ENCODE peak calls at places on chromosomes 7 and 10, in six cellular contexts. One of them, this sample, is unnamed. For H3K36me3, the result is how much of the 10 kb centered on the place peaks cover.

GRCh38 chr7:4861227-4861626 is 603 bp downstream of the PAPOLB start:
- DNase-seq in right lobe of liver: no peak
- DNase-seq in IMR-90: no peak
- DNase-seq in GM23338: no peak
- DNase-seq in lower lobe of right lung: no peak
- DNase-seq in sigmoid colon: no peak
- DNase-seq in this sample: no peak

GRCh38 chr7:139580435-139580834 is 57.0 kb downstream of the CLEC2L start:
- DNase-seq in right lobe of liver: no peak
- DNase-seq in IMR-90: no peak
- DNase-seq in GM23338: no peak
- DNase-seq in lower lobe of right lung: no peak
- DNase-seq in sigmoid colon: no peak
- DNase-seq in this sample: no peak

GRCh38 chr10:98446121-98446655 is 547 bp downstream of the HPS1 start:
- DNase-seq in right lobe of liver: no peak
- DNase-seq in IMR-90: peak
- DNase-seq in GM23338: peak
- DNase-seq in lower lobe of right lung: peak
- DNase-seq in sigmoid colon: peak
- DNase-seq in this sample: no peak

GRCh38 chr10:70241081-70241480 is 7.9 kb upstream of the PPA1 start:
- DNase-seq in right lobe of liver: no peak
- DNase-seq in IMR-90: no peak
- DNase-seq in GM23338: no peak
- DNase-seq in lower lobe of right lung: no peak
- DNase-seq in sigmoid colon: no peak
- DNase-seq in this sample: no peak

GRCh38 chr7:33901847-33902246 is 3.5 kb upstream of the BMPER start:
- DNase-seq in right lobe of liver: no peak
- DNase-seq in IMR-90: no peak
- DNase-seq in GM23338: peak
- DNase-seq in lower lobe of right lung: no peak
- DNase-seq in sigmoid colon: no peak
- DNase-seq in this sample: no peak

GRCh38 chr7:25636871-25637283 is 408.6 kb upstream of the NPVF start:
- DNase-seq in right lobe of liver: no peak
- DNase-seq in IMR-90: no peak
- DNase-seq in GM23338: no peak
- DNase-seq in lower lobe of right lung: no peak
- DNase-seq in sigmoid colon: no peak
- DNase-seq in this sample: no peak

GRCh38 chr10:77409697-77410471 is 227.7 kb downstream of the KCNMA1 start:
- DNase-seq in right lobe of liver: no peak
- DNase-seq in IMR-90: no peak
- DNase-seq in GM23338: no peak
- DNase-seq in lower lobe of right lung: peak
- DNase-seq in sigmoid colon: peak
- DNase-seq in this sample: no peak

GRCh38 chr10:97028126-97028831 is 157.5 kb downstream of the SLIT1 start:
- DNase-seq in right lobe of liver: no peak
- DNase-seq in IMR-90: peak
- DNase-seq in GM23338: no peak
- DNase-seq in lower lobe of right lung: no peak
- DNase-seq in sigmoid colon: no peak
- DNase-seq in this sample: no peak

GRCh38 chr10:65348637-65349036 is 1577.2 kb upstream of the LRRTM3 start:
- DNase-seq in right lobe of liver: no peak
- DNase-seq in IMR-90: no peak
- DNase-seq in GM23338: peak
- DNase-seq in lower lobe of right lung: no peak
- DNase-seq in sigmoid colon: no peak
- DNase-seq in this sample: no peak

GRCh38 chr7:105797652-105798051 is 78.7 kb downstream of the ATXN7L1 start:
- DNase-seq in right lobe of liver: no peak
- DNase-seq in IMR-90: no peak
- DNase-seq in GM23338: peak
- DNase-seq in lower lobe of right lung: no peak
- DNase-seq in sigmoid colon: no peak
- DNase-seq in this sample: no peak

GRCh38 chr10:97336942-97337719 is 2.6 kb upstream of the FRAT2 start:
- DNase-seq in right lobe of liver: no peak
- DNase-seq in IMR-90: no peak
- DNase-seq in GM23338: peak
- DNase-seq in lower lobe of right lung: no peak
- DNase-seq in sigmoid colon: no peak
- DNase-seq in this sample: no peak

GRCh38 chr7:11473807-11474424 is 358.1 kb downstream of the THSD7A start:
- DNase-seq in right lobe of liver: no peak
- DNase-seq in IMR-90: no peak
- DNase-seq in GM23338: no peak
- DNase-seq in lower lobe of right lung: no peak
- DNase-seq in sigmoid colon: no peak
- DNase-seq in this sample: no peak

GRCh38 chr10:49139866-49140195 is 6.0 kb upstream of the FAM170B start:
- DNase-seq in right lobe of liver: no peak
- DNase-seq in IMR-90: peak
- DNase-seq in GM23338: no peak
- DNase-seq in lower lobe of right lung: no peak
- DNase-seq in sigmoid colon: no peak
- DNase-seq in this sample: no peak

GRCh38 chr10:59864141-59864962 is 42.0 kb downstream of the CCDC6 start:
- DNase-seq in right lobe of liver: no peak
- DNase-seq in IMR-90: no peak
- DNase-seq in GM23338: no peak
- DNase-seq in lower lobe of right lung: no peak
- DNase-seq in sigmoid colon: no peak
- DNase-seq in this sample: no peak

GRCh38 chr7:37960483-37960882 is 40.0 kb downstream of the EPDR1 start:
- DNase-seq in right lobe of liver: no peak
- DNase-seq in IMR-90: no peak
- DNase-seq in GM23338: no peak
- DNase-seq in lower lobe of right lung: no peak
- DNase-seq in sigmoid colon: no peak
- DNase-seq in this sample: no peak

GRCh38 chr7:5414876-5415275 is 8.8 kb downstream of the TNRC18 start:
- DNase-seq in right lobe of liver: no peak
- DNase-seq in IMR-90: no peak
- DNase-seq in GM23338: peak
- DNase-seq in lower lobe of right lung: no peak
- DNase-seq in sigmoid colon: no peak
- DNase-seq in this sample: no peak

GRCh38 chr10:77637986-77638765 is 568 bp upstream of the KCNMA1 start:
- DNase-seq in right lobe of liver: peak
- DNase-seq in IMR-90: peak
- DNase-seq in GM23338: peak
- DNase-seq in lower lobe of right lung: peak
- DNase-seq in sigmoid colon: peak
- DNase-seq in this sample: no peak

GRCh38 chr10:18822156-18822555 is 162.9 kb downstream of the ARL5B start:
- DNase-seq in right lobe of liver: no peak
- DNase-seq in IMR-90: peak
- DNase-seq in GM23338: peak
- DNase-seq in lower lobe of right lung: no peak
- DNase-seq in sigmoid colon: no peak
- DNase-seq in this sample: no peak

GRCh38 chr7:32890553-32891045 is 961 bp downstream of the KBTBD2 start:
- DNase-seq in right lobe of liver: no peak
- DNase-seq in IMR-90: peak
- DNase-seq in GM23338: peak
- DNase-seq in lower lobe of right lung: no peak
- DNase-seq in sigmoid colon: no peak
- DNase-seq in this sample: no peak

GRCh38 chr7:142754681-142755575 is 5.7 kb downstream of the PRSS1 start:
- DNase-seq in right lobe of liver: no peak
- DNase-seq in IMR-90: no peak
- DNase-seq in GM23338: no peak
- DNase-seq in lower lobe of right lung: no peak
- DNase-seq in sigmoid colon: no peak
- DNase-seq in this sample: no peak

GRCh38 chr10:104321716-104322415 is 16.4 kb downstream of the ITPRIP start:
- DNase-seq in right lobe of liver: no peak
- DNase-seq in IMR-90: no peak
- DNase-seq in GM23338: no peak
- DNase-seq in lower lobe of right lung: no peak
- DNase-seq in sigmoid colon: peak
- DNase-seq in this sample: no peak

GRCh38 chr7:150823484-150824126 is 23.0 kb downstream of the TMEM176A start:
- DNase-seq in right lobe of liver: no peak
- DNase-seq in IMR-90: no peak
- DNase-seq in GM23338: no peak
- DNase-seq in lower lobe of right lung: no peak
- DNase-seq in sigmoid colon: no peak
- DNase-seq in this sample: no peak

GRCh38 chr7:150818971-150819370 is 18.4 kb downstream of the TMEM176A start:
- DNase-seq in right lobe of liver: no peak
- DNase-seq in IMR-90: no peak
- DNase-seq in GM23338: no peak
- DNase-seq in lower lobe of right lung: no peak
- DNase-seq in sigmoid colon: no peak
- DNase-seq in this sample: no peak

GRCh38 chr7:150823010-150823409 is 22.4 kb downstream of the TMEM176A start:
- DNase-seq in right lobe of liver: no peak
- DNase-seq in IMR-90: no peak
- DNase-seq in GM23338: no peak
- DNase-seq in lower lobe of right lung: no peak
- DNase-seq in sigmoid colon: no peak
- DNase-seq in this sample: no peak

GRCh38 chr7:150820148-150820547 is 19.6 kb downstream of the TMEM176A start:
- DNase-seq in right lobe of liver: no peak
- DNase-seq in IMR-90: no peak
- DNase-seq in GM23338: no peak
- DNase-seq in lower lobe of right lung: no peak
- DNase-seq in sigmoid colon: no peak
- DNase-seq in this sample: no peak

GRCh38 chr7:150820578-150821198 is 20.1 kb downstream of the TMEM176A start:
- DNase-seq in right lobe of liver: no peak
- DNase-seq in IMR-90: no peak
- DNase-seq in GM23338: no peak
- DNase-seq in lower lobe of right lung: no peak
- DNase-seq in sigmoid colon: no peak
- DNase-seq in this sample: no peak
- TF ChIP-seq CTCF in right lobe of liver: no peak
- TF ChIP-seq CTCF in IMR-90: no peak
- TF ChIP-seq CTCF in GM23338: no peak
- TF ChIP-seq CTCF in lower lobe of right lung: no peak
- TF ChIP-seq CTCF in sigmoid colon: no peak
- TF ChIP-seq CTCF in this sample: no peak

GRCh38 chr7:1463685-1464223 is 4.5 kb upstream of the MICALL2 start:
- DNase-seq in right lobe of liver: no peak
- DNase-seq in IMR-90: no peak
- DNase-seq in GM23338: no peak
- DNase-seq in lower lobe of right lung: no peak
- DNase-seq in sigmoid colon: no peak
- DNase-seq in this sample: no peak

GRCh38 chr7:1459930-1460756 is 873 bp upstream of the MICALL2 start:
- DNase-seq in right lobe of liver: no peak
- DNase-seq in IMR-90: no peak
- DNase-seq in GM23338: no peak
- DNase-seq in lower lobe of right lung: peak
- DNase-seq in sigmoid colon: peak
- DNase-seq in this sample: peak

GRCh38 chr7:1460757-1461639 is 1.7 kb upstream of the MICALL2 start:
- DNase-seq in right lobe of liver: peak
- DNase-seq in IMR-90: peak
- DNase-seq in GM23338: peak
- DNase-seq in lower lobe of right lung: peak
- DNase-seq in sigmoid colon: peak
- DNase-seq in this sample: peak

GRCh38 chr7:1459512-1459892 is 232 bp upstream of the MICALL2 start:
- DNase-seq in right lobe of liver: peak
- DNase-seq in IMR-90: peak
- DNase-seq in GM23338: peak
- DNase-seq in lower lobe of right lung: peak
- DNase-seq in sigmoid colon: peak
- DNase-seq in this sample: peak

DNA sequence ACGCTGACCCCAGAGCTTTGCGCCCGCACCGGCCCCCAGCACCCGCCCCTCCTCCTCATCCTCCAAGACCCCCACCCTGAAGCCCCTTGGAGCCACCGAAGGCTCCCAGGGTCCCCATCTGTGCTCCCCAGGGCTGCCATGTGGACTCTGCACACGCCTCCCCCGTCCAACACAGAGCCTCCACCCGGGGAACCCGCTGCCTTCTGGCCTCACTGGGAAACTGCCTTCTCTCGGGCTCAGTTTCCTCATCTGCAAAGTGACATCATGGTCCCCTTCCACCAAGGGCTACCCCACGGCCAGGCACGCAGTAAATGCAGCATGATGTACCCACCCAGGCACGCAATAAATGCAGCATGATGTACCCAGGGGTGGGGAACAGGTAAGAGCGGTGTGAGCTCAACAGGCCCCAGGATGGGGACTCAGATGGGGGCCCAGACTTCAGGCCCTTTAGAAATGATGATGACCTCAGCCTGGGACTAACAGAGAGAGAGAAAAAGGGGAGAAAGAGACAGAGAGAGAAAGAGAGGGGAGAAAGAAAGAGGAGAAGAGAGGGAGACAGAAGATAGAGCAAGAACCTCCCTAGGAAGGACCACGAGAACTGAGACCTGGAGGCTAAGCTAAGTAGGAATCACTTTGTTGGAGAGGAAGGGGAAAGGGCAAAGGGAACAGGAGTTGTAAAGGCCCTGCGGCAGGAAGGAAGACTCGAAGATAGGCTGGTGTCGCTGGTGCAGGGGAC is 2.5 kb upstream of the MICALL2 start:
- DNase-seq in right lobe of liver: no peak
- DNase-seq in IMR-90: no peak
- DNase-seq in GM23338: no peak
- DNase-seq in lower lobe of right lung: no peak
- DNase-seq in sigmoid colon: no peak
- DNase-seq in this sample: no peak
- H3K27ac ChIP-seq in right lobe of liver: peak
- H3K27ac ChIP-seq in IMR-90: no peak
- H3K27ac ChIP-seq in GM23338: no peak
- H3K27ac ChIP-seq in lower lobe of right lung: peak
- H3K27ac ChIP-seq in sigmoid colon: peak
- H3K27ac ChIP-seq in this sample: peak

GRCh38 chr7:100109521-100110163 is 8.2 kb downstream of the AP4M1 start:
- DNase-seq in right lobe of liver: no peak
- DNase-seq in IMR-90: no peak
- DNase-seq in GM23338: no peak
- DNase-seq in lower lobe of right lung: no peak
- DNase-seq in sigmoid colon: no peak
- DNase-seq in this sample: no peak
- H3K36me3 ChIP-seq in right lobe of liver: under half
- H3K36me3 ChIP-seq in IMR-90: half or more
- H3K36me3 ChIP-seq in GM23338: under half
- H3K36me3 ChIP-seq in lower lobe of right lung: half or more
- H3K36me3 ChIP-seq in sigmoid colon: half or more
- H3K36me3 ChIP-seq in this sample: under half

DNA sequence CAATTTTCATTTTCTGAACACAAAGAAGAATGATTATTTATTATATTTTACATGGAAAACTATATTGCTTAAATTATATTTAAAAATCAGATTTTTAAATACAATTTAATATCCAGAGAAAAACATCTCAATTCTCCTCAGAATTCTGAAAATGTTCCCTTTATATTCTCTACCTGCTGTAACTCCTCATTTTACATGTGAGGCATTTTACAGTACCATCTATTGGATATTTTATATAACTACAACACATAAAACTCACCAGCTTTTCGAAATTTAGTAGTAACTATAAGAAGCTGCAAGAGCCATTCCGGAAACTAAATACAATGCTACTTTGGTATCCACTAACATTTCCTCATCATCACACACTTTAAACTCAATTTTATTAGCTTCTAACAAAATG is 264.6 kb downstream of the DGKB start:
- DNase-seq in right lobe of liver: no peak
- DNase-seq in IMR-90: no peak
- DNase-seq in GM23338: no peak
- DNase-seq in lower lobe of right lung: no peak
- DNase-seq in sigmoid colon: no peak
- DNase-seq in this sample: no peak
- TF ChIP-seq CTCF in right lobe of liver: peak
- TF ChIP-seq CTCF in IMR-90: no peak
- TF ChIP-seq CTCF in GM23338: no peak
- TF ChIP-seq CTCF in lower lobe of right lung: no peak
- TF ChIP-seq CTCF in sigmoid colon: no peak
- TF ChIP-seq CTCF in this sample: no peak

This sample was measured in heart left ventricle.